ENCODE peak calls at places on chromosomes 13 and 19, in four cellular contexts. F is psoas muscle, N is SK-N-SH, Z is GM23248. I is an unnamed sample.

GRCh38 chr13:98451676-98452105 is 125.2 kb downstream of the STK24 start:
- DNase-seq in Z (peak; percentile 86), F (peak; percentile 75), N (no peak), I (peak; percentile 88)

GRCh38 chr19:12884926-12885748 is 1.9 kb downstream of the KLF1 start:
- DNase-seq in N (peak; percentile 86), F (peak; percentile 80), Z (peak; percentile 75), I (peak; percentile 89)

GRCh38 chr19:17616961-17617806 is 61.7 kb downstream of the COLGALT1 start:
- DNase-seq in F (no peak), Z (peak; percentile 30), N (peak; percentile 60), I (no peak)

GRCh38 chr19:28422791-28423650 is 789.9 kb downstream of the UQCRFS1 start:
- DNase-seq in Z (no peak), F (no peak), N (no peak), I (no peak)

GRCh38 chr19:16514383-16515019 is 18.3 kb downstream of the C19orf44 start:
- DNase-seq in F (no peak), Z (no peak), N (no peak), I (no peak)

GRCh38 chr13:112428704-112429103 is 52.5 kb downstream of the SPACA7 start:
- DNase-seq in Z (no peak), N (no peak), F (no peak), I (no peak)

GRCh38 chr19:10290439-10290875 is 705 bp downstream of the ICAM5 start:
- DNase-seq in Z (peak; percentile 73), F (no peak), N (no peak), I (no peak)

GRCh38 chr13:22092791-22093545 is 422.1 kb downstream of the FGF9 start:
- DNase-seq in F (no peak), Z (peak; percentile 66), N (no peak), I (no peak)

GRCh38 chr13:22789916-22790315 is 390.9 kb upstream of the SGCG start:
- DNase-seq in N (no peak), F (no peak), Z (no peak), I (no peak)

GRCh38 chr13:59447846-59448620 is 715.7 kb downstream of the DIAPH3 start:
- DNase-seq in Z (peak; percentile 13), F (no peak), N (no peak), I (no peak)

GRCh38 chr13:70893832-70894231 is 785.6 kb upstream of the KLHL1 start:
- DNase-seq in F (no peak), Z (no peak), N (no peak), I (no peak)

GRCh38 chr13:67117010-67117550 is 113.1 kb downstream of the PCDH9 start:
- DNase-seq in N (no peak), Z (no peak), F (no peak), I (no peak)

GRCh38 chr19:38527466-38528136 is 90.2 kb downstream of the MAP4K1 start:
- DNase-seq in Z (no peak), N (no peak), F (no peak), I (no peak)

GRCh38 chr19:33281296-33281926 is 20.9 kb downstream of the CEBPA start:
- DNase-seq in N (no peak), Z (no peak), F (peak; percentile 39), I (no peak)

GRCh38 chr13:96519380-96519779 is 429.5 kb downstream of the HS6ST3 start:
- DNase-seq in N (no peak), F (no peak), Z (no peak), I (no peak)

GRCh38 chr13:30832377-30832776 is 73.7 kb upstream of the MEDAG start:
- DNase-seq in F (no peak), N (no peak), Z (no peak), I (no peak)

GRCh38 chr19:33410915-33411401 is 37.4 kb downstream of the CEBPG start:
- DNase-seq in F (no peak), N (no peak), Z (no peak), I (no peak)

GRCh38 chr13:99378985-99379734 is 72.0 kb upstream of the GPR183 start:
- DNase-seq in F (no peak), Z (no peak), N (no peak), I (no peak)

GRCh38 chr13:19632915-19633339 is 532 bp upstream of the MPHOSPH8 start:
- DNase-seq in N (no peak), F (no peak), Z (no peak), I (no peak)

GRCh38 chr19:51811344-51811743 is 16.4 kb downstream of the FPR3 start:
- DNase-seq in N (no peak), Z (no peak), F (peak; percentile 67), I (no peak)

GRCh38 chr19:16076958-16077611 is 790 bp downstream of the TPM4 start:
- DNase-seq in N (peak; percentile 70), F (peak; percentile 67), Z (peak; percentile 71), I (peak; percentile 83)

GRCh38 chr13:91609353-91609752 is 210.9 kb downstream of the GPC5 start:
- DNase-seq in F (no peak), Z (no peak), N (peak; percentile 34), I (no peak)

GRCh38 chr13:103788061-103788652 is 721.9 kb upstream of the SLC10A2 start:
- DNase-seq in F (no peak), N (no peak), Z (no peak), I (no peak)

GRCh38 chr13:58977085-58977484 is 1186.6 kb downstream of the DIAPH3 start:
- DNase-seq in F (no peak), N (no peak), Z (no peak), I (no peak)

GRCh38 chr13:30109471-30110135 is 197.7 kb downstream of the KATNAL1 start:
- DNase-seq in F (no peak), Z (no peak), N (no peak), I (no peak)

GRCh38 chr13:106490887-106491321 is 44.6 kb downstream of the EFNB2 start:
- DNase-seq in N (no peak), Z (no peak), F (no peak), I (no peak)

GRCh38 chr19:19578241-19578640 is 40.2 kb downstream of the CILP2 start:
- DNase-seq in Z (no peak), F (no peak), N (peak; percentile 62), I (no peak)

GRCh38 chr19:1854542-1855039 is 6.3 kb upstream of the REXO1 start:
- DNase-seq in F (no peak), Z (peak; percentile 57), N (no peak), I (no peak)

GRCh38 chr13:76711515-76712182 is 174.6 kb downstream of the KCTD12 start:
- DNase-seq in F (no peak), N (no peak), Z (peak; percentile 95), I (no peak)

GRCh38 chr19:57056972-57057371 is 62.8 kb upstream of the USP29 start:
- DNase-seq in N (no peak), F (peak; percentile 52), Z (peak; percentile 0), I (no peak)

GRCh38 chr13:56900549-56901279 is 240.0 kb upstream of the PRR20A start:
- DNase-seq in F (no peak), N (no peak), Z (no peak), I (no peak)

GRCh38 chr19:19170053-19170945 is at the start of gene MEF2B:
- DNase-seq in F (peak; percentile 89), N (peak; percentile 96), Z (peak; percentile 73), I (peak; percentile 77)

GRCh38 chr13:99979453-99980200 is 2.0 kb upstream of the ZIC2 start:
- DNase-seq in Z (peak; percentile 29), F (peak; percentile 43), N (peak; percentile 56), I (peak; percentile 72)

GRCh38 chr19:46994141-46994686 is 25.4 kb upstream of the NPAS1 start:
- DNase-seq in F (no peak), Z (no peak), N (no peak), I (peak; percentile 35)

GRCh38 chr19:46992699-46993535 is 26.7 kb upstream of the NPAS1 start:
- DNase-seq in Z (no peak), N (no peak), F (peak; percentile 74), I (no peak)

GRCh38 chr19:46998445-46999142 is 21.0 kb upstream of the NPAS1 start:
- DNase-seq in N (no peak), F (no peak), Z (no peak), I (no peak)

GRCh38 chr19:46993622-46994021 is 26.0 kb upstream of the NPAS1 start:
- DNase-seq in Z (no peak), F (no peak), N (no peak), I (peak; percentile 43)

GRCh38 chr19:46995492-46995891 is 24.1 kb upstream of the NPAS1 start:
- DNase-seq in Z (no peak), N (no peak), F (no peak), I (no peak)
- H3K4me1 ChIP-seq in Z (peaks cover 3% of the 10 kb centered on the region), N (peaks cover 6% of the 10 kb centered on the region), F (peaks cover 20% of the 10 kb centered on the region), I (no peaks in the 10 kb centered on the region)

DNA sequence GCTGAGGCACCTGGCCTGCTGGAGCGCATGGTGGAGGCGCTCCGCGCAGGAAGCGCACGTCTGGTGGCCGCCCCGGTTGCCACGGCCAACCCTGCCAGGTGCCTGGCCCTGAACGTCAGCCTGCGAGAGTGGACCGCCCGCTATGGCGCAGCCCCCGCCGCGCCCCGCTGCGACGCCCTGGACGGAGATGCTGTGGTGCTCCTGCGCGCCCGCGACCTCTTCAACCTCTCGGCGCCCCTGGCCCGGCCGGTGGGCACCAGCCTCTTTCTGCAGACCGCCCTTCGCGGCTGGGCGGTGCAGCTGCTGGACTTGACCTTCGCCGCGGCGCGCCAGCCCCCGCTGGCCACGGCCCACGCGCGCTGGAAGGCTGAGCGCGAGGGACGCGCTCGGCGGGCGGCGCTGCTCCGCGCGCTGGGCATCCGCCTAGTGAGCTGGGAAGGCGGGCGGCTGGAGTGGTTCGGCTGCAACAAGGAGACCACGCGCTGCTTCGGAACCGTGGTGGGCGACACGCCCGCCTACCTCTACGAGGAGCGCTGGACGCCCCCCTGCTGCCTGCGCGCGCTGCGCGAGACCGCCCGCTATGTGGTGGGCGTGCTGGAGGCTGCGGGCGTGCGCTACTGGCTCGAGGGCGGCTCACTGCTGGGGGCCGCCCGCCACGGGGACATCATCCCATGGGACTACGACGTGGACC is 9.7 kb upstream of the STRN4 start:
- DNase-seq in N (no peak), F (no peak), Z (no peak), I (no peak)
- H3K27me3 ChIP-seq in N (no peaks in the 10 kb centered on the region), F (no peaks in the 10 kb centered on the region), Z (no peaks in the 10 kb centered on the region), I (no peaks in the 10 kb centered on the region)

GRCh38 chr19:426725-427445 is 17.9 kb upstream of the C2CD4C start:
- DNase-seq in F (peak; percentile 63), Z (no peak), N (peak; percentile 89), I (no peak)
- H3K27ac ChIP-seq in F (no peak overlapping the region), Z (no peak overlapping the region), N (peak overlapping the region; percentile 64), I (no peak overlapping the region)

GRCh38 chr19:35216833-35217707 is 11.5 kb downstream of the FAM187B start:
- DNase-seq in Z (no peak), N (no peak), F (no peak), I (no peak)
- H3K4me1 ChIP-seq in Z (no peaks in the 10 kb centered on the region), N (peaks cover 8% of the 10 kb centered on the region), F (peaks cover 19% of the 10 kb centered on the region), I (no peaks in the 10 kb centered on the region)

DNA sequence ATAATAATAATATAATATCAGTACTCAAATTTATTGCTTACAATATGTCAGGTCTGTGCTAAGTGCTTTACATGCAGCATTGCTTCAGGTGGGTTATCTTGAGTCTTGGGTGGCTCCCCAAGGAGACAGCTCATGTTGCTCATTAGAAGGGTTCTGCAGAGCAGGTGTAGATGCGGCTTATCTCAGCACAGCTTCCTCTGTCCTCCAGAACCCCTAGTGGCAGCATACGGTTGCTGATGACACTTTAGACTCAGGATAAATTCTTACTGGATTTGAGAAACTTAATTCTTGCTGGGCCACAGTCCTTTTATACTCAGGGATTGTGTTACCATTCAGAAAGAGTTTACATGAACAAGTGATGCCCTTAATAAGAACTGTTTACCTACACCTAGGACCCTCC is 8.9 kb downstream of the COG3 start:
- DNase-seq in F (no peak), Z (peak; percentile 4), N (peak; percentile 39), I (no peak)
- H3K27me3 ChIP-seq in F (no peaks in the 10 kb centered on the region), Z (no peaks in the 10 kb centered on the region), N (no peaks in the 10 kb centered on the region), I (no peaks in the 10 kb centered on the region)

GRCh38 chr13:48160879-48161278 is 66.0 kb upstream of the MED4 start:
- DNase-seq in F (peak; percentile 66), Z (peak; percentile 83), N (no peak), I (no peak)
- H3K27ac ChIP-seq in F (peak overlapping the region; percentile 64), Z (peak overlapping the region; percentile 71), N (no peak overlapping the region), I (no peak overlapping the region)

I was measured in aorta.